ENCODE peak calls at places on chromosomes 12 and 14, in four cellular contexts. I is mesenchymal stem cell, X is IMR-90, C is mesendoderm. R is an unnamed sample.

GRCh38 chr12:56803750-56804149 is 40.6 kb downstream of the HSD17B6 start:
- DNase-seq in I (no peak), X (no peak), C (no peak), R (no peak)

GRCh38 chr14:59356298-59356697 is 108.9 kb downstream of the GPR135 start:
- DNase-seq in I (no peak), X (no peak), C (no peak), R (no peak)

GRCh38 chr12:91990525-91990924 is 155.1 kb downstream of the BTG1 start:
- DNase-seq in I (no peak), X (peak), C (no peak), R (no peak)

GRCh38 chr14:73269729-73270651 is 32.7 kb downstream of the PAPLN start:
- DNase-seq in I (peak), X (peak), C (no peak), R (no peak)

GRCh38 chr12:78208106-78208505 is 377.4 kb downstream of the NAV3 start:
- DNase-seq in I (no peak), X (peak), C (no peak), R (no peak)

GRCh38 chr12:124326104-124326503 is 31.2 kb downstream of the RFLNA start:
- DNase-seq in I (no peak), X (no peak), C (no peak), R (no peak)

GRCh38 chr14:102075155-102075554 is 11.7 kb downstream of the HSP90AA1 start:
- DNase-seq in I (no peak), X (no peak), C (no peak), R (no peak)

GRCh38 chr12:111102062-111102735 is 181.8 kb upstream of the MYL2 start:
- DNase-seq in I (no peak), X (no peak), C (no peak), R (no peak)

GRCh38 chr12:52916225-52916624 is 11.3 kb upstream of the KRT8 start:
- DNase-seq in I (no peak), X (no peak), C (no peak), R (no peak)

GRCh38 chr12:123946152-123946515 is 26.5 kb downstream of the CCDC92 start:
- DNase-seq in I (no peak), X (no peak), C (no peak), R (no peak)

GRCh38 chr14:102694530-102695171 is 82.6 kb upstream of the TRAF3 start:
- DNase-seq in I (peak), X (peak), C (peak), R (peak)

GRCh38 chr12:113247123-113248045 is 26.1 kb downstream of the TPCN1 start:
- DNase-seq in I (peak), X (peak), C (peak), R (no peak)
- H3K4ac ChIP-seq in I (peak), X (peak), C (no peak), R (no peak)

DNA sequence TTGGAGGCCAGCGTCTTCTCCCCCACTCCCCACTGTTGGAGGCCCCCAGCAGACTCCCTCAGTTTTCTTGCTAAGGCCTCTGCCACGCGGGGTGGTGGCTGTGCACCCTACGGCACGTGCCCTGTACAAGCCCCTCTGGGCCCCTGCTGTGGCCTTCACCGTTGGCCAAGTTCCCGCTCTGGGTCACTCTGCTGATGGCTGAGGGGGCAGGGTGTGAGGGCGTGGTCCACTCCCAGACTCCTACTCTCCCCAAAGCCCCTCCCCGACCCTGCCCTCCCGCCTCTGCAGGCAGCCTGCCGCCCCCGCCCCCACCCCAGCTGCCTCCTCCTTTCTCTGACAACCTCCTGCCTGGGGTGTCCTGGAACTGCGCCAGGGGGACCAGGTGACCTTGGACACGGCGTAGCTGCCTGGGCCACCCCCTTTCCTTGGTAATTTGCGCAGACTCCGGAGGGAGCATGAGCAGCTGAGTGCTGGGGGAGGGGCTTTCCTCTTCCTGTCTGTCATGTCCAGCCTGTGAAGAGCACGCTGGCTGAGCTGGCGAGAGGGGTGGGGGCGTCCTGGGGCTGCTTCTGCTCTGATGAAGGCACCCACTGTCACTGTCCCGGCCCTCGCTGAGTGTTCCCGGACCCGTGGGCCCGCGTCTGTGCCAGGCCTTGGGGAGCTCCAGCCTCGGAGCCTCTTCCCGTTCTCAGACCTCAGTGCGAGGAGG is 84.9 kb downstream of the KIF26A start:
- DNase-seq in I (peak), X (no peak), C (peak), R (no peak)
- H3K27ac ChIP-seq in I (no peak), X (no peak), C (no peak), R (no peak)

DNA sequence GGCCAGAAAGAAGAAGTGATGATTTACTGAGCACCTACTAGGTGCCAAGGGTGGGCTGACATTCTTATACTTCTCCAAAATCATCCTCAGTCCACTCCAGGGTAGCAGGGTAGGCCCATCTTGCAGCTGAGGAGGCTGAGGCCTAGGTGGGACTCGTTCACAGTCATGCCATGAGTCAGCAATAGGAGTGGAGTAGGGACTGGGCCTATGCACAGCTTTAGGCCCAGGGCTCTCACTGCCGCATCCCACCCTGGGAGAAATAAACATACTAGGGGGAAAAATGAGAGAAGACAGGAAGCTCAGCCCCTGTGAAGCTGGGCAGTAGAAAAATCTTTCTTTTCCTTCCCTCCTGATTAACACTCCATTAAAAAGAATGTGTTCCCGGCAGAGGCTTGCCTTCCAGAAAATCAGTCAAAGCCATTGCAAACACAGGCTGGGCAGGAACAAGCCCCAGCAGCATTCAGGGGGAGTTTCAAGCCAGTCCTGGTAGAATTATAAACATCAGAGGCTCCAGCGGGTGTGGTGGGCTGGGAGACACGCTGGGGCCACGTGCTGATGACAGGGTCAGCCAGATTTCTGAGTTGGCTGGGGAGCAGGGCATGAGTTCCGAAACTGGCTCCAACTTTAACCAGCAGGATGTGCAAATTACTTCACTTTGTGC is 1.8 kb downstream of the HSPB8 start:
- DNase-seq in I (peak), X (peak), C (peak), R (no peak)
- H3K4ac ChIP-seq in I (peak), X (peak), C (peak), R (no peak)

GRCh38 chr14:67514203-67514607 is 18.9 kb upstream of the PLEKHH1 start:
- DNase-seq in I (no peak), X (no peak), C (no peak), R (no peak)
- H3K27ac ChIP-seq in I (no peak), X (no peak), C (no peak), R (no peak)

DNA sequence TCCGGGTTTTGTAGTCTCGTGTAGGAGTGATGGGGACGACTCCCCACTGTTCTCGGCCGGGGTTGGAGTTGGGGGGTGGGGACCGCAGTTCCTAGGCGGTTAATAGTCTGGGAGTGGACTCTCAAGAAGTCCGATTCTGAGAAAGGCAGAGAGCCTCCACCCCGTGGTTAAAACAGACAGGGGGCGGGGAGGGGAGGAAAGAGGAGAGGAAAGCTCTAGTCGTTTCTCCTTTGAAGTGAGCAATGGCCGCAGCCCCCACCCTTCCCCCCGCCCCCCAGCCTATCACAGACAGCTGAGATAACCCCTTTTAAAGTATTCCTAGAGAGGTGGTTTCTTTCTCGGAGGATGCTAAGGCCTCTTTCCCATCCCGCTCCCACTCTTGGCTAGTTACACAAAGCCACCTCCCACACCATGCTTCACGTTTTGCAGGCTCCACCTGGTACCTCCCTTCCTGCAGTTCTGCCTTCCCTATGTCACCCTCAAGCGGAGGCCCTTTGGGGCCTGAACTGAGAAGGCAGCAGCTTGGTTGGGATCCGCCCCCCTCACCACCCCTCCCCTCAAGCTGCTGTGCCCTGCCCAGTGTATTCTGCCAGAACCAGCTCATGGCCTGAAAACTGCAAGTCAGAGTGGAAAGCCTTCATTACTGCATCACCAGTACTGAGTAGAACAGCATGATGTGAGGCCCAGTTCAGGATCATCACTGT is 853 bp downstream of the USP5 start:
- DNase-seq in I (peak), X (peak), C (peak), R (no peak)
- H3K4ac ChIP-seq in I (no peak), X (peak), C (no peak), R (no peak)

DNA sequence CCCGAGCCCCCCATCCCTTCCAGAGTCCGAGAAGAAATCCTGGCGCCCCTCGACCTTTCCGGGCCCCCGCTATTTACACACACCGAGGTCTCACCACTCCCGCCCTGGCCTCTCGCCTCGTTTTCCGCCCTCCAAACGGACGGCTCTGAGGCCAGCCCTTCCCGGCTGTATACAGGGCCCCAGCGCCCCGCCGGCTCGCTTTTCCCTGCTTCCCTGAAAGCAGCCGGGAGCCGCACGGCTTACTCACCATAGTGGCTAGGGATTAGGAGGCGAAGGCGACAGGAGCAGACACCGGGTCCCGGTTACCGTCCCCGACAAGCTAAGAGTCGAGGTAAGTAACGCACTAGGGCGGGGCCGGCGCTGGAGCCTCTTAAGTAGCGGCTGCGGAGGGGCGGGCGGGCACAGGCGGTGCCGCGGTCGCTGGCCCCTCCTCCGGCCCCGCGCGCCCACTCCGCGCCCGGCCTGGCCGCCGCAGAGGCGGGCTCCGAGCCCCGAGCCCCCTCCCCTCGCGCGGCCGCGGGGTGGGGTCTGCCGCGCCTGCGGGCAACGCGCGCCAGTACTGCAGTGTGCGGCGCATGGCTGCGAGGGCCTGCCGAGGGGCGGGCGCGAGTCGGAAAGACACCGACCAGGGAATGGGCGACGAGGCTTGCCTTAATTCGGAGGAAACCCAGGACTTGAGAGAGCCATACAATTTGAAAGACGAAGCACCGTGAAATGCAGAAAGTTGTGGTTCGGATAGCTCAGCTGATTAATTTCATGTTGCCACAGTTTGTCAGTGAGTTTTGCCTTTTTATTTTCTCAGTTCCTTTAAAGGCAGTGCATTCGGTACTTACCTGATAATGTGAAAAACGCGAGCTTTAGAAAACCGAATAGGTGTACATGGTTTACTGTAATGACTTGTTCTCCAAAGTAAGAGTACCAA is at the start of gene TUBA1B:
- DNase-seq in I (peak), X (peak), C (peak), R (peak)
- H3K27ac ChIP-seq in I (peak), X (peak), C (peak), R (peak)

GRCh38 chr14:100818221-100818699 is 7.7 kb upstream of the MEG3 start:
- DNase-seq in I (no peak), X (no peak), C (no peak), R (no peak)
- H3K4ac ChIP-seq in I (peak), X (no peak), C (no peak), R (no peak)

R was measured in neuronal stem cell.